ENCODE peak calls at places on chromosome 2, in eight cellular contexts. One of them, this sample, is unnamed.

GRCh38 chr2:14907014-14907612 is 274.6 kb downstream of the LRATD1 start:
- DNase-seq in SK-N-SH: no peak
- DNase-seq in esophagus squamous epithelium: no peak
- DNase-seq in adrenal gland: no peak
- DNase-seq in pancreas: no peak
- DNase-seq in heart left ventricle: no peak
- DNase-seq in lower lobe of right lung: no peak
- DNase-seq in GM23338: peak; percentile 25
- DNase-seq in this sample: no peak

GRCh38 chr2:158618859-158619490 is 162.2 kb downstream of the PKP4 start:
- DNase-seq in esophagus squamous epithelium: no peak
- DNase-seq in GM23338: peak; percentile 11
- DNase-seq in lower lobe of right lung: no peak
- DNase-seq in SK-N-SH: no peak
- DNase-seq in heart left ventricle: no peak
- DNase-seq in adrenal gland: no peak
- DNase-seq in pancreas: no peak
- DNase-seq in this sample: no peak

GRCh38 chr2:41856946-41857345 is 190.9 kb upstream of the PKDCC start:
- DNase-seq in esophagus squamous epithelium: no peak
- DNase-seq in GM23338: no peak
- DNase-seq in pancreas: no peak
- DNase-seq in heart left ventricle: no peak
- DNase-seq in adrenal gland: no peak
- DNase-seq in SK-N-SH: no peak
- DNase-seq in lower lobe of right lung: no peak
- DNase-seq in this sample: no peak

GRCh38 chr2:102841107-102841840 is 79.4 kb downstream of the TMEM182 start:
- DNase-seq in GM23338: peak; percentile 90
- DNase-seq in lower lobe of right lung: peak; percentile 41
- DNase-seq in pancreas: peak; percentile 62
- DNase-seq in esophagus squamous epithelium: no peak
- DNase-seq in heart left ventricle: peak; percentile 25
- DNase-seq in adrenal gland: peak; percentile 37
- DNase-seq in SK-N-SH: peak; percentile 55
- DNase-seq in this sample: peak; percentile 70

GRCh38 chr2:42048318-42049251 is 764 bp downstream of the PKDCC start:
- DNase-seq in esophagus squamous epithelium: no peak
- DNase-seq in adrenal gland: no peak
- DNase-seq in heart left ventricle: no peak
- DNase-seq in SK-N-SH: peak; percentile 81
- DNase-seq in pancreas: peak; percentile 70
- DNase-seq in lower lobe of right lung: no peak
- DNase-seq in GM23338: peak; percentile 48
- DNase-seq in this sample: peak; percentile 31

GRCh38 chr2:84516234-84516986 is at the start of gene DNAH6:
- DNase-seq in SK-N-SH: peak; percentile 77
- DNase-seq in lower lobe of right lung: peak; percentile 96
- DNase-seq in esophagus squamous epithelium: peak; percentile 13
- DNase-seq in GM23338: peak; percentile 98
- DNase-seq in adrenal gland: peak; percentile 91
- DNase-seq in pancreas: peak; percentile 88
- DNase-seq in heart left ventricle: peak; percentile 93
- DNase-seq in this sample: peak; percentile 97

GRCh38 chr2:179572544-179572943 is 288.9 kb downstream of the ZNF385B start:
- DNase-seq in GM23338: no peak
- DNase-seq in pancreas: no peak
- DNase-seq in adrenal gland: no peak
- DNase-seq in heart left ventricle: no peak
- DNase-seq in esophagus squamous epithelium: no peak
- DNase-seq in SK-N-SH: no peak
- DNase-seq in lower lobe of right lung: no peak
- DNase-seq in this sample: no peak

GRCh38 chr2:208466133-208466919 is 59.7 kb downstream of the PTH2R start:
- DNase-seq in heart left ventricle: peak; percentile 7
- DNase-seq in SK-N-SH: peak; percentile 34
- DNase-seq in lower lobe of right lung: no peak
- DNase-seq in pancreas: no peak
- DNase-seq in GM23338: peak; percentile 90
- DNase-seq in adrenal gland: peak; percentile 22
- DNase-seq in esophagus squamous epithelium: no peak
- DNase-seq in this sample: peak; percentile 44

GRCh38 chr2:60886962-60887361 is 5.6 kb downstream of the REL start:
- DNase-seq in pancreas: no peak
- DNase-seq in adrenal gland: no peak
- DNase-seq in SK-N-SH: no peak
- DNase-seq in GM23338: no peak
- DNase-seq in heart left ventricle: no peak
- DNase-seq in lower lobe of right lung: no peak
- DNase-seq in esophagus squamous epithelium: no peak
- DNase-seq in this sample: no peak

GRCh38 chr2:188884051-188884450 is 90.1 kb upstream of the COL3A1 start:
- DNase-seq in adrenal gland: no peak
- DNase-seq in esophagus squamous epithelium: no peak
- DNase-seq in SK-N-SH: no peak
- DNase-seq in heart left ventricle: no peak
- DNase-seq in GM23338: no peak
- DNase-seq in pancreas: no peak
- DNase-seq in lower lobe of right lung: no peak
- DNase-seq in this sample: peak; percentile 55

GRCh38 chr2:65930259-65930658 is 497.9 kb upstream of the SPRED2 start:
- DNase-seq in SK-N-SH: no peak
- DNase-seq in lower lobe of right lung: no peak
- DNase-seq in heart left ventricle: no peak
- DNase-seq in GM23338: no peak
- DNase-seq in esophagus squamous epithelium: no peak
- DNase-seq in pancreas: no peak
- DNase-seq in adrenal gland: no peak
- DNase-seq in this sample: no peak

GRCh38 chr2:30218814-30219213 is 12.5 kb upstream of the LBH start:
- DNase-seq in SK-N-SH: no peak
- DNase-seq in lower lobe of right lung: no peak
- DNase-seq in GM23338: no peak
- DNase-seq in esophagus squamous epithelium: no peak
- DNase-seq in heart left ventricle: no peak
- DNase-seq in adrenal gland: no peak
- DNase-seq in pancreas: no peak
- DNase-seq in this sample: no peak

GRCh38 chr2:42314892-42315468 is 46.0 kb downstream of the COX7A2L start:
- DNase-seq in GM23338: no peak
- DNase-seq in lower lobe of right lung: no peak
- DNase-seq in esophagus squamous epithelium: no peak
- DNase-seq in heart left ventricle: no peak
- DNase-seq in pancreas: no peak
- DNase-seq in adrenal gland: no peak
- DNase-seq in SK-N-SH: no peak
- DNase-seq in this sample: peak; percentile 91

GRCh38 chr2:149387411-149387810 is 57.0 kb downstream of the LYPD6 start:
- DNase-seq in esophagus squamous epithelium: no peak
- DNase-seq in heart left ventricle: no peak
- DNase-seq in GM23338: no peak
- DNase-seq in SK-N-SH: no peak
- DNase-seq in lower lobe of right lung: no peak
- DNase-seq in pancreas: no peak
- DNase-seq in adrenal gland: no peak
- DNase-seq in this sample: no peak

GRCh38 chr2:79832540-79833234 is 319.8 kb downstream of the CTNNA2 start:
- DNase-seq in heart left ventricle: no peak
- DNase-seq in pancreas: no peak
- DNase-seq in adrenal gland: no peak
- DNase-seq in SK-N-SH: no peak
- DNase-seq in esophagus squamous epithelium: no peak
- DNase-seq in lower lobe of right lung: no peak
- DNase-seq in GM23338: peak; percentile 80
- DNase-seq in this sample: no peak

GRCh38 chr2:107719781-107720180 is 106.9 kb upstream of the RGPD4 start:
- DNase-seq in SK-N-SH: no peak
- DNase-seq in GM23338: peak; percentile 14
- DNase-seq in esophagus squamous epithelium: no peak
- DNase-seq in heart left ventricle: no peak
- DNase-seq in lower lobe of right lung: no peak
- DNase-seq in adrenal gland: no peak
- DNase-seq in pancreas: no peak
- DNase-seq in this sample: no peak

GRCh38 chr2:213281156-213281555 is 3.1 kb upstream of the SPAG16 start:
- DNase-seq in heart left ventricle: no peak
- DNase-seq in SK-N-SH: no peak
- DNase-seq in adrenal gland: no peak
- DNase-seq in GM23338: no peak
- DNase-seq in pancreas: no peak
- DNase-seq in lower lobe of right lung: no peak
- DNase-seq in esophagus squamous epithelium: no peak
- DNase-seq in this sample: peak; percentile 43

GRCh38 chr2:213279961-213280360 is 4.3 kb upstream of the SPAG16 start:
- DNase-seq in GM23338: no peak
- DNase-seq in pancreas: no peak
- DNase-seq in lower lobe of right lung: no peak
- DNase-seq in adrenal gland: no peak
- DNase-seq in heart left ventricle: no peak
- DNase-seq in esophagus squamous epithelium: no peak
- DNase-seq in SK-N-SH: no peak
- DNase-seq in this sample: peak; percentile 80

GRCh38 chr2:213288913-213289700 is 4.8 kb downstream of the SPAG16 start:
- DNase-seq in lower lobe of right lung: no peak
- DNase-seq in adrenal gland: no peak
- DNase-seq in SK-N-SH: no peak
- DNase-seq in esophagus squamous epithelium: no peak
- DNase-seq in pancreas: no peak
- DNase-seq in GM23338: no peak
- DNase-seq in heart left ventricle: no peak
- DNase-seq in this sample: no peak

GRCh38 chr2:213285404-213285803 is 1.1 kb downstream of the SPAG16 start:
- DNase-seq in esophagus squamous epithelium: no peak
- DNase-seq in pancreas: no peak
- DNase-seq in adrenal gland: no peak
- DNase-seq in GM23338: no peak
- DNase-seq in SK-N-SH: no peak
- DNase-seq in heart left ventricle: no peak
- DNase-seq in lower lobe of right lung: no peak
- DNase-seq in this sample: no peak

DNA sequence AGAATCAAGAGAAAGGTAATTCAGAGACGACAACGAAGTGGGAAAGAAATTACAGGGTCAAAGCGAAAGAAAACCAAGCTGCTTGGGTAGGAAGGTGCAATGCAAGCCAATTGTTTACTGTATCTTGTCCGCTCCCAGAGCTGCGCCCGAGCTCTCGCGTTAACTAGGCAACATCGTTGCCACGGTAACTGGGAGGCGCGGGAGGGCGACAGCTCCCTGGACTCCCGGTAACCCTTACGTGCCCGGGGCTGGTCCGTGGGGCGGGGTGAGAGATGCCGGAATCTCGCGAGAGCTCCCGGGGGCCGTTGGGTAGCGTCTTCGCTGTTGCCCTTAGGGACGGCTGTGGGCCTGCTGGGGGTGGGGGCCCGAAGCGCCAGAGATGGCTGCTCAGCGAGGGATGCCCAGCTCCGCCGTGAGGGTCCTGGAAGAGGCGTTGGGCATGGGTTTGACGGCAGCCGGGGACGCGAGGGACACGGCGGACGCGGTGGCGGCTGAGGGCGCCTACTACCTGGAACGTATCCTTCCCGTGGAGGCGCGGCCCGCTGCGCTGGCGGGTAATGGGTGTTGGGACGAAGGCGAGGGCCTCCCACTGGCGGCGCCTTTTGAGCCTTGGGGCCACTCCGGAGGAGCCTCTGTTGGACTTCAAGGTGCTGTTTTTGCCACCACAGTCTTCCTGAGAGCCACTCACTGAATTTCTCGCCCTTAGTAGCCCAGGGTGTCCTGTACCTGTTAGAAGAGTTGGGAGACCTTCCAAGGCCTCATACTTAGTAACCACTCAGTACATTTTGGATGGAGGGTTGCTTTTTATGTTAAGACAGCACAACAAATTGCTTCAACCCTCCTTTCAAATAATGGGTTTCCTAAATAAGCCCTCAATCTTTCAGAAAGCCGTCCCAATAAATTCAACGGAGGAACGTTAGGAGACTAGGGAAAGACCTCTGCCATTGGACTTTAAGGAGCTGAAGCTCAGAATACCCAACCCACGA is at the start of gene SPAG16:
- DNase-seq in SK-N-SH: peak; percentile 98
- DNase-seq in esophagus squamous epithelium: peak; percentile 85
- DNase-seq in lower lobe of right lung: peak; percentile 95
- DNase-seq in heart left ventricle: peak; percentile 94
- DNase-seq in GM23338: peak; percentile 99
- DNase-seq in adrenal gland: peak; percentile 99
- DNase-seq in pancreas: peak; percentile 96
- DNase-seq in this sample: peak; percentile 98
- TF ChIP-seq CTCF in SK-N-SH: no peak
- TF ChIP-seq CTCF in esophagus squamous epithelium: no peak
- TF ChIP-seq CTCF in lower lobe of right lung: no peak
- TF ChIP-seq CTCF in heart left ventricle: no peak
- TF ChIP-seq CTCF in GM23338: no peak
- TF ChIP-seq CTCF in adrenal gland: no peak
- TF ChIP-seq CTCF in pancreas: no peak
- TF ChIP-seq CTCF in this sample: no peak

DNA sequence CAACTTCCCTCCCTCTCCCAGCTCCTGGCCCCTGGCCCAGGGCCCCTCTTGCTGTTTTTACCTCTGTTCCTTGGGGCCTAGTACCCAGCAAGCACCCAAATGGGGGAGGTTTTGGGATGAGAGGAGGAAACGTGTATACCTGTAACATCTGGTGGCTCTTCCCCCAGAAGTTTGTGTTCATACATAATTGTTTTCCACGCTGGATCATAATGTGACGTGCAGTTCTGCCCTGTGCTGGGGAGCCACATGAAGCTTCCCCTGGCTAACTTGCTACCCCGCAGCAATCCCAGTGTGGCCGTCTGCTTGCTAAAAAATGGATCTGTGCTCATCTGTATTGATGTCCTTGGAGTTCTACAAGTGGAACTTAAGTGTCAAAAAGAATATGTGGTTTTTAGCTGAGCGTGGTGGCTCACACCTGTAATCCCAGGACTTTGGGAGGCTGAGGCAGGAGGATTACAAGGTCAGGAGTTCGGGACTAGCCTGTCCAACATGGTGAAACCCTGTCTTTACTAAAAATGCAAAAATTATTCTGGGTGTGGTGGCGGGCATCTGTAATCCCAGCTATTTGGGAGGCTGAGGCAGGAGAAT is 36.5 kb downstream of the ANO7 start:
- DNase-seq in lower lobe of right lung: no peak
- DNase-seq in SK-N-SH: no peak
- DNase-seq in heart left ventricle: no peak
- DNase-seq in GM23338: no peak
- DNase-seq in pancreas: no peak
- DNase-seq in adrenal gland: no peak
- DNase-seq in esophagus squamous epithelium: no peak
- DNase-seq in this sample: no peak
- H3K36me3 ChIP-seq in lower lobe of right lung: peaks cover 51% of the 10 kb centered on the region
- H3K36me3 ChIP-seq in SK-N-SH: peaks cover 37% of the 10 kb centered on the region
- H3K36me3 ChIP-seq in heart left ventricle: peaks cover 3% of the 10 kb centered on the region
- H3K36me3 ChIP-seq in GM23338: peaks cover 2% of the 10 kb centered on the region
- H3K36me3 ChIP-seq in pancreas: peaks cover 2% of the 10 kb centered on the region
- H3K36me3 ChIP-seq in adrenal gland: no peaks in the 10 kb centered on the region
- H3K36me3 ChIP-seq in esophagus squamous epithelium: peaks cover 31% of the 10 kb centered on the region
- H3K36me3 ChIP-seq in this sample: peaks cover 17% of the 10 kb centered on the region

GRCh38 chr2:134124047-134124753 is 129.7 kb upstream of the MGAT5 start:
- DNase-seq in GM23338: no peak
- DNase-seq in heart left ventricle: no peak
- DNase-seq in pancreas: no peak
- DNase-seq in adrenal gland: no peak
- DNase-seq in SK-N-SH: peak; percentile 56
- DNase-seq in lower lobe of right lung: no peak
- DNase-seq in esophagus squamous epithelium: no peak
- DNase-seq in this sample: no peak
- H3K4me1 ChIP-seq in GM23338: peaks cover 36% of the 10 kb centered on the region
- H3K4me1 ChIP-seq in heart left ventricle: peaks cover 17% of the 10 kb centered on the region
- H3K4me1 ChIP-seq in pancreas: peaks cover 47% of the 10 kb centered on the region
- H3K4me1 ChIP-seq in adrenal gland: no peaks in the 10 kb centered on the region
- H3K4me1 ChIP-seq in SK-N-SH: peaks cover 46% of the 10 kb centered on the region
- H3K4me1 ChIP-seq in lower lobe of right lung: peaks cover 82% of the 10 kb centered on the region
- H3K4me1 ChIP-seq in esophagus squamous epithelium: peaks cover 10% of the 10 kb centered on the region
- H3K4me1 ChIP-seq in this sample: peaks cover 32% of the 10 kb centered on the region

GRCh38 chr2:86396304-86396785 is 44.8 kb upstream of the KDM3A start:
- DNase-seq in esophagus squamous epithelium: no peak
- DNase-seq in adrenal gland: peak; percentile 58
- DNase-seq in heart left ventricle: peak; percentile 27
- DNase-seq in SK-N-SH: no peak
- DNase-seq in pancreas: peak; percentile 65
- DNase-seq in lower lobe of right lung: peak; percentile 51
- DNase-seq in GM23338: peak; percentile 59
- DNase-seq in this sample: peak; percentile 43
- TF ChIP-seq CTCF in esophagus squamous epithelium: no peak
- TF ChIP-seq CTCF in adrenal gland: peak; percentile 49
- TF ChIP-seq CTCF in heart left ventricle: peak; percentile 45
- TF ChIP-seq CTCF in SK-N-SH: peak; percentile 38
- TF ChIP-seq CTCF in pancreas: no peak
- TF ChIP-seq CTCF in lower lobe of right lung: peak; percentile 45
- TF ChIP-seq CTCF in GM23338: peak; percentile 54
- TF ChIP-seq CTCF in this sample: peak; percentile 42